ENCODE peak calls at places on chromosomes 2 and 18, in nine cellular contexts. One of them, this sample, is unnamed. For H3K4me1 and H3K27me3, the result is how much of the 10 kb centered on the place peaks cover.

GRCh38 chr2:210167227-210167626 is 4.0 kb downstream of the KANSL1L start:
- DNase-seq in GM23248: peak
- DNase-seq in ascending aorta: no peak
- DNase-seq in adrenal gland: no peak
- DNase-seq in cardiac muscle cell: peak
- DNase-seq in H9: no peak
- DNase-seq in Karpas-422: no peak
- DNase-seq in MM.1S: no peak
- DNase-seq in transverse colon: no peak
- DNase-seq in this sample: no peak

GRCh38 chr2:108369153-108369552 is 8.6 kb upstream of the SULT1C4 start:
- DNase-seq in GM23248: no peak
- DNase-seq in ascending aorta: no peak
- DNase-seq in adrenal gland: no peak
- DNase-seq in cardiac muscle cell: no peak
- DNase-seq in H9: no peak
- DNase-seq in Karpas-422: no peak
- DNase-seq in MM.1S: no peak
- DNase-seq in transverse colon: no peak
- DNase-seq in this sample: no peak

GRCh38 chr18:24735504-24736243 is 275.2 kb downstream of the HRH4 start:
- DNase-seq in GM23248: no peak
- DNase-seq in ascending aorta: no peak
- DNase-seq in adrenal gland: no peak
- DNase-seq in cardiac muscle cell: no peak
- DNase-seq in H9: no peak
- DNase-seq in Karpas-422: no peak
- DNase-seq in MM.1S: no peak
- DNase-seq in transverse colon: no peak
- DNase-seq in this sample: no peak

GRCh38 chr2:73894475-73894850 is 1.7 kb downstream of the ACTG2 start:
- DNase-seq in GM23248: no peak
- DNase-seq in ascending aorta: no peak
- DNase-seq in adrenal gland: no peak
- DNase-seq in cardiac muscle cell: no peak
- DNase-seq in H9: no peak
- DNase-seq in Karpas-422: no peak
- DNase-seq in MM.1S: no peak
- DNase-seq in transverse colon: no peak
- DNase-seq in this sample: no peak

GRCh38 chr2:145022671-145023330 is 502.9 kb upstream of the ZEB2 start:
- DNase-seq in GM23248: peak
- DNase-seq in ascending aorta: no peak
- DNase-seq in adrenal gland: no peak
- DNase-seq in cardiac muscle cell: peak
- DNase-seq in H9: no peak
- DNase-seq in Karpas-422: no peak
- DNase-seq in MM.1S: peak
- DNase-seq in transverse colon: no peak
- DNase-seq in this sample: no peak

GRCh38 chr2:234031207-234031606 is 19.3 kb upstream of the SPP2 start:
- DNase-seq in GM23248: peak
- DNase-seq in ascending aorta: no peak
- DNase-seq in adrenal gland: no peak
- DNase-seq in cardiac muscle cell: no peak
- DNase-seq in H9: no peak
- DNase-seq in Karpas-422: no peak
- DNase-seq in MM.1S: no peak
- DNase-seq in transverse colon: no peak
- DNase-seq in this sample: no peak

GRCh38 chr18:36078751-36079529 is 11.6 kb upstream of the RPRD1A start:
- DNase-seq in GM23248: peak
- DNase-seq in ascending aorta: no peak
- DNase-seq in adrenal gland: no peak
- DNase-seq in cardiac muscle cell: peak
- DNase-seq in H9: no peak
- DNase-seq in Karpas-422: no peak
- DNase-seq in MM.1S: no peak
- DNase-seq in transverse colon: no peak
- DNase-seq in this sample: no peak

GRCh38 chr2:30775833-30776232 is 31.4 kb downstream of the CAPN13 start:
- DNase-seq in GM23248: no peak
- DNase-seq in ascending aorta: no peak
- DNase-seq in adrenal gland: no peak
- DNase-seq in cardiac muscle cell: peak
- DNase-seq in H9: peak
- DNase-seq in Karpas-422: no peak
- DNase-seq in MM.1S: no peak
- DNase-seq in transverse colon: no peak
- DNase-seq in this sample: no peak

GRCh38 chr2:32910883-32911598 is 35.7 kb upstream of the LTBP1 start:
- DNase-seq in GM23248: no peak
- DNase-seq in ascending aorta: no peak
- DNase-seq in adrenal gland: no peak
- DNase-seq in cardiac muscle cell: no peak
- DNase-seq in H9: no peak
- DNase-seq in Karpas-422: peak
- DNase-seq in MM.1S: peak
- DNase-seq in transverse colon: peak
- DNase-seq in this sample: no peak

GRCh38 chr2:2660789-2661355 is 329.8 kb upstream of the MYT1L start:
- DNase-seq in GM23248: no peak
- DNase-seq in ascending aorta: no peak
- DNase-seq in adrenal gland: no peak
- DNase-seq in cardiac muscle cell: no peak
- DNase-seq in H9: no peak
- DNase-seq in Karpas-422: no peak
- DNase-seq in MM.1S: no peak
- DNase-seq in transverse colon: no peak
- DNase-seq in this sample: no peak

GRCh38 chr2:50491541-50492114 is 540.3 kb downstream of the NRXN1 start:
- DNase-seq in GM23248: peak
- DNase-seq in ascending aorta: no peak
- DNase-seq in adrenal gland: no peak
- DNase-seq in cardiac muscle cell: peak
- DNase-seq in H9: no peak
- DNase-seq in Karpas-422: peak
- DNase-seq in MM.1S: peak
- DNase-seq in transverse colon: peak
- DNase-seq in this sample: no peak

GRCh38 chr2:216051350-216051749 is 30.3 kb downstream of the PECR start:
- DNase-seq in GM23248: no peak
- DNase-seq in ascending aorta: no peak
- DNase-seq in adrenal gland: no peak
- DNase-seq in cardiac muscle cell: no peak
- DNase-seq in H9: no peak
- DNase-seq in Karpas-422: no peak
- DNase-seq in MM.1S: no peak
- DNase-seq in transverse colon: no peak
- DNase-seq in this sample: no peak

GRCh38 chr2:237879058-237879430 is 19.6 kb downstream of the RAMP1 start:
- DNase-seq in GM23248: peak
- DNase-seq in ascending aorta: no peak
- DNase-seq in adrenal gland: no peak
- DNase-seq in cardiac muscle cell: peak
- DNase-seq in H9: no peak
- DNase-seq in Karpas-422: no peak
- DNase-seq in MM.1S: no peak
- DNase-seq in transverse colon: no peak
- DNase-seq in this sample: no peak

GRCh38 chr18:1914489-1914888 is 656.8 kb downstream of the METTL4 start:
- DNase-seq in GM23248: no peak
- DNase-seq in ascending aorta: no peak
- DNase-seq in adrenal gland: no peak
- DNase-seq in cardiac muscle cell: peak
- DNase-seq in H9: peak
- DNase-seq in Karpas-422: peak
- DNase-seq in MM.1S: peak
- DNase-seq in transverse colon: no peak
- DNase-seq in this sample: no peak

GRCh38 chr18:71239111-71239624 is 950.3 kb downstream of the SOCS6 start:
- DNase-seq in GM23248: no peak
- DNase-seq in ascending aorta: no peak
- DNase-seq in adrenal gland: no peak
- DNase-seq in cardiac muscle cell: no peak
- DNase-seq in H9: no peak
- DNase-seq in Karpas-422: no peak
- DNase-seq in MM.1S: no peak
- DNase-seq in transverse colon: no peak
- DNase-seq in this sample: no peak

GRCh38 chr2:238285653-238286082 is 2.7 kb downstream of the PER2 start:
- DNase-seq in GM23248: peak
- DNase-seq in ascending aorta: peak
- DNase-seq in adrenal gland: no peak
- DNase-seq in cardiac muscle cell: peak
- DNase-seq in H9: peak
- DNase-seq in Karpas-422: no peak
- DNase-seq in MM.1S: no peak
- DNase-seq in transverse colon: peak
- DNase-seq in this sample: no peak

GRCh38 chr2:142100967-142101366 is 29.8 kb downstream of the LRP1B start:
- DNase-seq in GM23248: no peak
- DNase-seq in ascending aorta: no peak
- DNase-seq in adrenal gland: no peak
- DNase-seq in cardiac muscle cell: no peak
- DNase-seq in H9: no peak
- DNase-seq in Karpas-422: no peak
- DNase-seq in MM.1S: no peak
- DNase-seq in transverse colon: no peak
- DNase-seq in this sample: no peak

GRCh38 chr2:113233593-113234550 is 44.8 kb downstream of the PAX8 start:
- DNase-seq in GM23248: peak
- DNase-seq in ascending aorta: no peak
- DNase-seq in adrenal gland: peak
- DNase-seq in cardiac muscle cell: no peak
- DNase-seq in H9: no peak
- DNase-seq in Karpas-422: peak
- DNase-seq in MM.1S: no peak
- DNase-seq in transverse colon: no peak
- DNase-seq in this sample: no peak

GRCh38 chr2:41926614-41927580 is 120.9 kb upstream of the PKDCC start:
- DNase-seq in GM23248: peak
- DNase-seq in ascending aorta: peak
- DNase-seq in adrenal gland: no peak
- DNase-seq in cardiac muscle cell: peak
- DNase-seq in H9: no peak
- DNase-seq in Karpas-422: no peak
- DNase-seq in MM.1S: no peak
- DNase-seq in transverse colon: peak
- DNase-seq in this sample: no peak

GRCh38 chr2:74291891-74292621 is 51.2 kb downstream of the SLC4A5 start:
- DNase-seq in GM23248: no peak
- DNase-seq in ascending aorta: no peak
- DNase-seq in adrenal gland: no peak
- DNase-seq in cardiac muscle cell: no peak
- DNase-seq in H9: no peak
- DNase-seq in Karpas-422: no peak
- DNase-seq in MM.1S: no peak
- DNase-seq in transverse colon: no peak
- DNase-seq in this sample: no peak

DNA sequence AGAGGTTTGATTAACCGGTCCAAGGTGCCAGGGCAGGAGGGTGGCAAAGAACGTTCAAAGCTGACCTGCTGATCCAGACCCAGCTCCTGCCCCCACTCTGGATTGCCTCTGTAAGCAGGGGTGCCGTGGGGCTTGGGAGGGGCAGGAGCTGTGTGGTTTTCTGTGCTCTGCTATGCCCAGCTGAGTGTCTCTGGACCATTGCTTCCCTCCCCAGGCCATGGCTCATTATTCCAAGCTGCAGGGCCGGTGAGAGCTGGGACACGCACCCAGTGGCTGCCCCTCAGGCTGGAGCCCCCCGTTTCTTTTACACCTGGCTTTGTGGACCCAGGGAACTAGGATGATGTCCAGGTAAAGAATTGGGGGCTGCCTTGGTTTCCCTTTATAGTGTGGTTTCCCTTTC is 238.4 kb upstream of the HS6ST1 start:
- DNase-seq in GM23248: no peak
- DNase-seq in ascending aorta: peak
- DNase-seq in adrenal gland: no peak
- DNase-seq in cardiac muscle cell: no peak
- DNase-seq in H9: no peak
- DNase-seq in Karpas-422: no peak
- DNase-seq in MM.1S: no peak
- DNase-seq in transverse colon: no peak
- DNase-seq in this sample: no peak
- H3K4me1 ChIP-seq in GM23248: under half
- H3K4me1 ChIP-seq in ascending aorta: under half
- H3K4me1 ChIP-seq in adrenal gland: under half
- H3K4me1 ChIP-seq in cardiac muscle cell: under half
- H3K4me1 ChIP-seq in H9: under half
- H3K4me1 ChIP-seq in Karpas-422: under half
- H3K4me1 ChIP-seq in MM.1S: under half
- H3K4me1 ChIP-seq in transverse colon: under half
- H3K4me1 ChIP-seq in this sample: under half

GRCh38 chr2:9179572-9180201 is 26.9 kb upstream of the ASAP2 start:
- DNase-seq in GM23248: peak
- DNase-seq in ascending aorta: peak
- DNase-seq in adrenal gland: no peak
- DNase-seq in cardiac muscle cell: peak
- DNase-seq in H9: no peak
- DNase-seq in Karpas-422: no peak
- DNase-seq in MM.1S: no peak
- DNase-seq in transverse colon: peak
- DNase-seq in this sample: no peak
- H3K27me3 ChIP-seq in GM23248: under half
- H3K27me3 ChIP-seq in ascending aorta: under half
- H3K27me3 ChIP-seq in adrenal gland: under half
- H3K27me3 ChIP-seq in cardiac muscle cell: under half
- H3K27me3 ChIP-seq in H9: under half
- H3K27me3 ChIP-seq in Karpas-422: under half
- H3K27me3 ChIP-seq in MM.1S: under half
- H3K27me3 ChIP-seq in transverse colon: under half
- H3K27me3 ChIP-seq in this sample: under half

DNA sequence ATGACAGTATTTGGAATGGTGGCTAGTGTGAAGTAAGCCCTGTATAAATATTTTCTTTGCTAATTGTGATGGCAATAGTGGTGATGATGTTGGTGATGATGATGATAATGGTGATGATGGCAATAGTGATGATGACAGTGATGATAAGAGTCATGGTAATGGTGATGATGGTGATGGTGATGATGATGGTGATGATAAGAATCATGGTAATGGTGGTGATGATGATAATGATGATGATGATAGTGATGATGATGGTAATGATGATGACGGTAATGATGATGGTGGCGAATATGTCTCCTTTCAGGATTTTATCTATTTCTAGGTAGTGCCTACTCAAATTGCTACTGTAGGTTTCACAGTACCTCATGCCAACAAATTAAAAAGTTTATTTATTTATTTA is 205.4 kb downstream of the GALR1 start:
- DNase-seq in GM23248: no peak
- DNase-seq in ascending aorta: no peak
- DNase-seq in adrenal gland: no peak
- DNase-seq in cardiac muscle cell: no peak
- DNase-seq in H9: no peak
- DNase-seq in Karpas-422: no peak
- DNase-seq in MM.1S: no peak
- DNase-seq in transverse colon: no peak
- DNase-seq in this sample: no peak
- H3K27ac ChIP-seq in GM23248: no peak
- H3K27ac ChIP-seq in ascending aorta: no peak
- H3K27ac ChIP-seq in adrenal gland: no peak
- H3K27ac ChIP-seq in cardiac muscle cell: no peak
- H3K27ac ChIP-seq in H9: no peak
- H3K27ac ChIP-seq in Karpas-422: no peak
- H3K27ac ChIP-seq in MM.1S: no peak
- H3K27ac ChIP-seq in transverse colon: no peak
- H3K27ac ChIP-seq in this sample: no peak

GRCh38 chr18:22606563-22607283 is 189.0 kb upstream of the CTAGE1 start:
- DNase-seq in GM23248: no peak
- DNase-seq in ascending aorta: peak
- DNase-seq in adrenal gland: no peak
- DNase-seq in cardiac muscle cell: peak
- DNase-seq in H9: no peak
- DNase-seq in Karpas-422: no peak
- DNase-seq in MM.1S: no peak
- DNase-seq in transverse colon: no peak
- DNase-seq in this sample: no peak
- H3K4me1 ChIP-seq in GM23248: under half
- H3K4me1 ChIP-seq in ascending aorta: under half
- H3K4me1 ChIP-seq in adrenal gland: under half
- H3K4me1 ChIP-seq in cardiac muscle cell: under half
- H3K4me1 ChIP-seq in H9: under half
- H3K4me1 ChIP-seq in Karpas-422: under half
- H3K4me1 ChIP-seq in MM.1S: under half
- H3K4me1 ChIP-seq in transverse colon: under half
- H3K4me1 ChIP-seq in this sample: under half